ENCODE peak calls at places on chromosomes 11 and 22, in four cellular contexts. One of them, this sample, is unnamed.

GRCh38 chr11:77198440-77198849 is 70.4 kb downstream of the MYO7A start:
- DNase-seq in esophagus squamous epithelium: no peak
- DNase-seq in cardiac muscle cell: peak
- DNase-seq in tibial nerve: no peak
- DNase-seq in this sample: no peak

GRCh38 chr11:128497057-128497957 is 90.1 kb downstream of the ETS1 start:
- DNase-seq in esophagus squamous epithelium: no peak
- DNase-seq in tibial nerve: peak
- DNase-seq in cardiac muscle cell: no peak
- DNase-seq in this sample: no peak

GRCh38 chr11:104451193-104451592 is 287.2 kb upstream of the PDGFD start:
- DNase-seq in cardiac muscle cell: peak
- DNase-seq in tibial nerve: no peak
- DNase-seq in esophagus squamous epithelium: no peak
- DNase-seq in this sample: no peak

GRCh38 chr11:116459233-116459632 is 313.6 kb downstream of the BUD13 start:
- DNase-seq in esophagus squamous epithelium: no peak
- DNase-seq in tibial nerve: no peak
- DNase-seq in cardiac muscle cell: peak
- DNase-seq in this sample: no peak

GRCh38 chr11:73467505-73467904 is 91.3 kb downstream of the RELT start:
- DNase-seq in esophagus squamous epithelium: no peak
- DNase-seq in tibial nerve: peak
- DNase-seq in cardiac muscle cell: no peak
- DNase-seq in this sample: peak

GRCh38 chr11:76577199-76577920 is 93.2 kb downstream of the LRRC32 start:
- DNase-seq in esophagus squamous epithelium: no peak
- DNase-seq in tibial nerve: no peak
- DNase-seq in cardiac muscle cell: peak
- DNase-seq in this sample: no peak

GRCh38 chr11:24226606-24227005 is 270.2 kb upstream of the LUZP2 start:
- DNase-seq in esophagus squamous epithelium: no peak
- DNase-seq in cardiac muscle cell: no peak
- DNase-seq in tibial nerve: no peak
- DNase-seq in this sample: no peak

GRCh38 chr11:101706541-101706940 is 122.7 kb upstream of the TRPC6 start:
- DNase-seq in cardiac muscle cell: no peak
- DNase-seq in esophagus squamous epithelium: no peak
- DNase-seq in tibial nerve: no peak
- DNase-seq in this sample: no peak

GRCh38 chr11:120746395-120746794 is 234.8 kb downstream of the GRIK4 start:
- DNase-seq in tibial nerve: no peak
- DNase-seq in cardiac muscle cell: peak
- DNase-seq in esophagus squamous epithelium: no peak
- DNase-seq in this sample: no peak

GRCh38 chr11:5043385-5043784 is 2.9 kb upstream of the OR52J3 start:
- DNase-seq in esophagus squamous epithelium: no peak
- DNase-seq in cardiac muscle cell: no peak
- DNase-seq in tibial nerve: no peak
- DNase-seq in this sample: no peak

GRCh38 chr11:32173435-32173834 is 82.6 kb downstream of the RCN1 start:
- DNase-seq in cardiac muscle cell: peak
- DNase-seq in tibial nerve: peak
- DNase-seq in esophagus squamous epithelium: no peak
- DNase-seq in this sample: peak

GRCh38 chr11:62959077-62959980 is 25.4 kb downstream of the SLC22A6 start:
- DNase-seq in tibial nerve: no peak
- DNase-seq in cardiac muscle cell: no peak
- DNase-seq in esophagus squamous epithelium: no peak
- DNase-seq in this sample: no peak

GRCh38 chr22:36435516-36436415 is 45.7 kb downstream of the TXN2 start:
- DNase-seq in tibial nerve: no peak
- DNase-seq in cardiac muscle cell: peak
- DNase-seq in esophagus squamous epithelium: no peak
- DNase-seq in this sample: no peak

GRCh38 chr22:50002791-50003190 is 9.8 kb downstream of the IL17REL start:
- DNase-seq in cardiac muscle cell: no peak
- DNase-seq in esophagus squamous epithelium: no peak
- DNase-seq in tibial nerve: no peak
- DNase-seq in this sample: no peak

GRCh38 chr22:47102648-47103047 is 340.2 kb downstream of the TBC1D22A start:
- DNase-seq in esophagus squamous epithelium: no peak
- DNase-seq in cardiac muscle cell: no peak
- DNase-seq in tibial nerve: no peak
- DNase-seq in this sample: no peak

GRCh38 chr11:78432058-78432515 is 14.5 kb upstream of the GAB2 start:
- DNase-seq in tibial nerve: no peak
- DNase-seq in cardiac muscle cell: peak
- DNase-seq in esophagus squamous epithelium: no peak
- DNase-seq in this sample: no peak

GRCh38 chr11:64903291-64903833 is 13.6 kb downstream of the ATG2A start:
- DNase-seq in tibial nerve: no peak
- DNase-seq in cardiac muscle cell: no peak
- DNase-seq in esophagus squamous epithelium: no peak
- DNase-seq in this sample: no peak

GRCh38 chr22:20002098-20002497 is 14.5 kb downstream of the ARVCF start:
- DNase-seq in esophagus squamous epithelium: no peak
- DNase-seq in tibial nerve: no peak
- DNase-seq in cardiac muscle cell: peak
- DNase-seq in this sample: no peak

GRCh38 chr22:50157976-50158375 is 12.6 kb upstream of the PANX2 start:
- DNase-seq in cardiac muscle cell: no peak
- DNase-seq in esophagus squamous epithelium: no peak
- DNase-seq in tibial nerve: no peak
- DNase-seq in this sample: no peak

GRCh38 chr11:65414776-65415498 is 7.7 kb upstream of the NEAT1 start:
- DNase-seq in esophagus squamous epithelium: no peak
- DNase-seq in cardiac muscle cell: no peak
- DNase-seq in tibial nerve: no peak
- DNase-seq in this sample: no peak

GRCh38 chr22:49244466-49245420 is 582.9 kb downstream of the BRD1 start:
- DNase-seq in esophagus squamous epithelium: no peak
- DNase-seq in cardiac muscle cell: no peak
- DNase-seq in tibial nerve: no peak
- DNase-seq in this sample: peak

GRCh38 chr22:48488611-48489456 is 1338.8 kb downstream of the BRD1 start:
- DNase-seq in esophagus squamous epithelium: no peak
- DNase-seq in tibial nerve: no peak
- DNase-seq in cardiac muscle cell: peak
- DNase-seq in this sample: no peak

GRCh38 chr11:2169626-2170570 is 1.7 kb downstream of the TH start:
- DNase-seq in tibial nerve: no peak
- DNase-seq in esophagus squamous epithelium: no peak
- DNase-seq in cardiac muscle cell: no peak
- DNase-seq in this sample: no peak

GRCh38 chr11:130510407-130511006 is 62.1 kb downstream of the ADAMTS15 start:
- DNase-seq in cardiac muscle cell: no peak
- DNase-seq in esophagus squamous epithelium: no peak
- DNase-seq in tibial nerve: no peak
- DNase-seq in this sample: peak

GRCh38 chr11:12019337-12019736 is 10.9 kb upstream of the DKK3 start:
- DNase-seq in tibial nerve: no peak
- DNase-seq in esophagus squamous epithelium: no peak
- DNase-seq in cardiac muscle cell: no peak
- DNase-seq in this sample: peak

GRCh38 chr11:28757725-28758515 is 649.7 kb downstream of the METTL15 start:
- DNase-seq in cardiac muscle cell: no peak
- DNase-seq in tibial nerve: no peak
- DNase-seq in esophagus squamous epithelium: no peak
- DNase-seq in this sample: no peak

GRCh38 chr11:116536416-116536815 is 236.4 kb downstream of the BUD13 start:
- DNase-seq in tibial nerve: no peak
- DNase-seq in cardiac muscle cell: no peak
- DNase-seq in esophagus squamous epithelium: no peak
- DNase-seq in this sample: no peak

GRCh38 chr11:12784445-12784844 is 110.2 kb downstream of the TEAD1 start:
- DNase-seq in cardiac muscle cell: no peak
- DNase-seq in tibial nerve: no peak
- DNase-seq in esophagus squamous epithelium: no peak
- DNase-seq in this sample: no peak

GRCh38 chr11:93128574-93128973 is 69.2 kb downstream of the SLC36A4 start:
- DNase-seq in tibial nerve: no peak
- DNase-seq in cardiac muscle cell: no peak
- DNase-seq in esophagus squamous epithelium: no peak
- DNase-seq in this sample: no peak
- TF ChIP-seq CTCF in tibial nerve: no peak
- TF ChIP-seq CTCF in cardiac muscle cell: no peak
- TF ChIP-seq CTCF in esophagus squamous epithelium: no peak
- TF ChIP-seq CTCF in this sample: no peak

DNA sequence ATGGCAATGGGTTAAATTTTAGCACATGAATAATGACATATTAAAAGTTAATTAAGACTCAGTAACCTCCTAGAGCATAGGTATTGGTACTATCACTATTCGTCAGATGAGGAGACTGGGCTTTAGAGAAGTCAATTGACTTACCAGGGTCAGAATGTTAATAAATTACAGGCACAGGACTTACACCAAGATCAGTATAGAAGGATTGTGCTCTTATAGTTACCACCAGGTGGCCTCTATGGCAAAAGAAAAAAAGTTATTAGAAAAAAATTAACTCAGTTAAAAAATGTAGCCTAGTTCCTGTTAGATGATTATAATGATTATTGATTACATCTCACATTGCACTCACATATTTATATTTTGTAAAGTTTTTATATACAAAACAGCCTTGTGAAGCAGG is 1163.7 kb downstream of the FAM181B start:
- DNase-seq in tibial nerve: no peak
- DNase-seq in cardiac muscle cell: no peak
- DNase-seq in esophagus squamous epithelium: no peak
- DNase-seq in this sample: no peak
- TF ChIP-seq CTCF in tibial nerve: no peak
- TF ChIP-seq CTCF in cardiac muscle cell: no peak
- TF ChIP-seq CTCF in esophagus squamous epithelium: no peak
- TF ChIP-seq CTCF in this sample: no peak

GRCh38 chr22:39319284-39320170 is at the start of gene RPL3:
- DNase-seq in cardiac muscle cell: peak
- DNase-seq in tibial nerve: peak
- DNase-seq in esophagus squamous epithelium: peak
- DNase-seq in this sample: peak
- TF ChIP-seq CTCF in cardiac muscle cell: no peak
- TF ChIP-seq CTCF in tibial nerve: no peak
- TF ChIP-seq CTCF in esophagus squamous epithelium: peak
- TF ChIP-seq CTCF in this sample: peak

DNA sequence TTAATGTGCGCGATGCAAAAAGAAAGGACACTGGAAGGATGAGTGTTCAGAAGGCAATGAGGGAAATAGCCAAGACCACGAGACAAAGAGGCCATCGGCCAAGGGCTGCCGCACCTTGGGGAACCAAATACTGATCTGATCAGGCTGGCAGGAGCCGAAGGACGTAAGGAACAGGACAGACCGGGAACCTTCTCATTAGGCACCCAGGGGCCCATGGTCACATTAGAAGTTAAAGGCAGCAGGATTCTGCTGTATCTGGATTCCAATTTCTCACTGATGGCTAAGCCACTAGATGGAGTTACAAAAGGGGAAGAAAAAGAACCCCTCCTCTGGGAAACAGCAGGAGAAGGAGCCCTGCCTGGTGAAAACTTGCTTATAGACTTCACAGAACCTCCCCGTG is 28.8 kb upstream of the CPT1A start:
- DNase-seq in esophagus squamous epithelium: no peak
- DNase-seq in tibial nerve: no peak
- DNase-seq in cardiac muscle cell: peak
- DNase-seq in this sample: no peak
- TF ChIP-seq CTCF in esophagus squamous epithelium: no peak
- TF ChIP-seq CTCF in tibial nerve: no peak
- TF ChIP-seq CTCF in cardiac muscle cell: no peak
- TF ChIP-seq CTCF in this sample: no peak

DNA sequence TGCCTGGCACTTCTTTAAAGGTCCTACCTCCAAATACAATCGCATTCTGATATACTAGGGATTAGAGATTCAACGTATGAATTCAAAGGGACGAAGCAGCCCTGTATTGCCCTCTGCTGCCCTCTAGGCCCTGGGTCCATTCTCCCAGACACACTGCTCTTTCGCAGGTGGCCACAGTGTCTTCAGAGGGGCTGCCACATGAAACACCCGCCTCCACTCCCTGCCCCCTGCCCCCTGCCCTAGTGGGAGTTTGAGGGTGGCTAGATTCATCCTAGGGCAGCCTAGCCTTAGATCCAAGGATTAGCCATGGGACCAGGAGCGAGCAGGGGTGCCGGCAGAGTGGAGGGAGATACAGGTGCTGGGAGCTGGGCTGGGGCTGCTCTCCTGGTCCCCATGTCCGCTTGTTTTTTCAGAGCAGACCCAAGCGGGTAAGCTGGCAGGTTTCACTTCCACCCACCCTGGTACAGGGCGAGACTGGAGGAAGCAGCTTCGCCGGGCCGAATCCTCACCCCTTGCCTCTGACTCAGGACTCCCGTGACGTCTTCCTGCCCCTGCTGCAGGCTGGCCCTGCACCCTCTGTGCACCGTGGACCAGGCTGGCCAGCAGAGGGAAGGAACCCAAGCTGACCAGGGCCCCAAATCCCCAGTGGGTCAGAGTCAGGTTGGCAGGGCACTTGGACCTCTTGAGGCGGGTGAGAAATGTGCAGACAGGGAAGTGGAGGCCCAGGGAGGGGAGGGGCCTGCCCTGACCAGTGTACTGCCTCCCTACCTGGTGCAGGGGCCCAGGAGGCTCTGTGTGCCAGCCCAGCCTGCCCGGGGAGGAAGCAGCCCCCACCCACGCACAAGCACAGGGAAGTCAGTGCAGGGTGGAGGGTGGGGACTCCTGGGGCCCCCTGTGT is 28.4 kb upstream of the HMOX1 start:
- DNase-seq in cardiac muscle cell: peak
- DNase-seq in esophagus squamous epithelium: peak
- DNase-seq in tibial nerve: peak
- DNase-seq in this sample: peak
- TF ChIP-seq CTCF in cardiac muscle cell: peak
- TF ChIP-seq CTCF in esophagus squamous epithelium: no peak
- TF ChIP-seq CTCF in tibial nerve: peak
- TF ChIP-seq CTCF in this sample: peak

This sample was measured in testis.